ENCODE peak calls at places on chromosomes 7 and 10, in nine cellular contexts. S is NB4, M is suprapubic skin, H is WERI-Rb-1, V is dorsolateral prefrontal cortex, T is AG04449, D is upper lobe of right lung, F is kidney, P is epithelial cell of proximal tubule. K is an unnamed sample.

GRCh38 chr7:90594791-90595317 is 1.3 kb upstream of the CDK14 start:
- DNase-seq in S (peak), M (no peak), H (no peak), V (no peak), T (peak), D (no peak), F (no peak), P (peak), K (peak)

GRCh38 chr7:38893061-38893460 is 15.9 kb downstream of the VPS41 start:
- DNase-seq in S (no peak), M (no peak), H (no peak), V (no peak), T (no peak), D (no peak), F (no peak), P (no peak), K (no peak)

GRCh38 chr10:22611425-22612111 is 102.8 kb downstream of the PIP4K2A start:
- DNase-seq in S (no peak), M (no peak), H (no peak), V (no peak), T (no peak), D (no peak), F (no peak), P (no peak), K (no peak)

GRCh38 chr10:125057158-125058001 is 103.0 kb downstream of the CTBP2 start:
- DNase-seq in S (peak), M (peak), H (peak), V (peak), T (no peak), D (no peak), F (peak), P (no peak), K (peak)

GRCh38 chr7:43856996-43857395 is 12.3 kb downstream of the MRPS24 start:
- DNase-seq in S (no peak), M (no peak), H (no peak), V (no peak), T (no peak), D (no peak), F (no peak), P (no peak), K (no peak)

GRCh38 chr10:5951167-5951711 is 26.1 kb downstream of the IL15RA start:
- DNase-seq in S (peak), M (peak), H (no peak), V (no peak), T (no peak), D (peak), F (no peak), P (no peak), K (peak)

GRCh38 chr10:92760609-92761008 is 70.9 kb downstream of the HHEX start:
- DNase-seq in S (peak), M (no peak), H (no peak), V (no peak), T (peak), D (no peak), F (no peak), P (no peak), K (no peak)

GRCh38 chr10:17835688-17836087 is 26.5 kb downstream of the MRC1 start:
- DNase-seq in S (no peak), M (no peak), H (no peak), V (no peak), T (peak), D (no peak), F (no peak), P (peak), K (no peak)

GRCh38 chr7:10662982-10663884 is 310.4 kb upstream of the PHF14 start:
- DNase-seq in S (no peak), M (no peak), H (no peak), V (no peak), T (no peak), D (no peak), F (no peak), P (no peak), K (no peak)

GRCh38 chr10:79070091-79070610 is 1.4 kb downstream of the ZMIZ1 start:
- DNase-seq in S (no peak), M (no peak), H (no peak), V (no peak), T (no peak), D (peak), F (peak), P (no peak), K (peak)

GRCh38 chr7:29265208-29265923 is 70.8 kb downstream of the CHN2 start:
- DNase-seq in S (no peak), M (no peak), H (no peak), V (no peak), T (no peak), D (no peak), F (no peak), P (peak), K (no peak)

GRCh38 chr7:102978280-102978679 is 65.5 kb downstream of the LRRC17 start:
- DNase-seq in S (peak), M (no peak), H (no peak), V (no peak), T (peak), D (no peak), F (no peak), P (no peak), K (peak)

GRCh38 chr7:44046321-44047061 is 2.0 kb downstream of the DBNL start:
- DNase-seq in S (peak), M (no peak), H (no peak), V (no peak), T (no peak), D (peak), F (no peak), P (no peak), K (no peak)

GRCh38 chr7:52352019-52352418 is 683.4 kb upstream of the POM121L12 start:
- DNase-seq in S (no peak), M (no peak), H (no peak), V (no peak), T (no peak), D (no peak), F (no peak), P (no peak), K (no peak)

GRCh38 chr7:116570306-116570705 is 45.5 kb downstream of the CAV1 start:
- DNase-seq in S (no peak), M (no peak), H (no peak), V (no peak), T (no peak), D (no peak), F (no peak), P (no peak), K (no peak)

GRCh38 chr10:90917231-90917967 is 3.5 kb downstream of the ANKRD1 start:
- DNase-seq in S (no peak), M (no peak), H (no peak), V (no peak), T (no peak), D (no peak), F (no peak), P (no peak), K (no peak)

GRCh38 chr10:120988751-120989150 is 137.6 kb downstream of the WDR11 start:
- DNase-seq in S (no peak), M (no peak), H (no peak), V (no peak), T (no peak), D (no peak), F (no peak), P (no peak), K (no peak)

GRCh38 chr10:108591417-108591816 is 1331.9 kb downstream of the XPNPEP1 start:
- DNase-seq in S (no peak), M (no peak), H (no peak), V (no peak), T (no peak), D (no peak), F (no peak), P (no peak), K (no peak)

GRCh38 chr10:128263891-128264688 is 137.9 kb upstream of the MKI67 start:
- DNase-seq in S (peak), M (no peak), H (peak), V (peak), T (no peak), D (peak), F (no peak), P (no peak), K (no peak)

GRCh38 chr10:80191589-80192270 is 13.6 kb downstream of the ANXA11 start:
- DNase-seq in S (no peak), M (no peak), H (no peak), V (no peak), T (no peak), D (no peak), F (peak), P (no peak), K (no peak)

GRCh38 chr7:920351-921070 is 34.0 kb downstream of the ADAP1 start:
- DNase-seq in S (no peak), M (peak), H (no peak), V (peak), T (no peak), D (peak), F (peak), P (no peak), K (peak)

GRCh38 chr7:107728276-107728675 is 15.7 kb upstream of the CBLL1 start:
- DNase-seq in S (no peak), M (no peak), H (no peak), V (no peak), T (no peak), D (no peak), F (no peak), P (no peak), K (no peak)

GRCh38 chr10:61642692-61643091 is 20.0 kb upstream of the CABCOCO1 start:
- DNase-seq in S (no peak), M (no peak), H (no peak), V (no peak), T (no peak), D (no peak), F (no peak), P (no peak), K (no peak)

GRCh38 chr7:90961037-90961725 is 303.1 kb upstream of the FZD1 start:
- DNase-seq in S (no peak), M (no peak), H (no peak), V (no peak), T (no peak), D (no peak), F (no peak), P (no peak), K (no peak)

GRCh38 chr7:154584352-154585252 is 418.3 kb downstream of the PAXIP1 start:
- DNase-seq in S (no peak), M (no peak), H (no peak), V (no peak), T (no peak), D (no peak), F (no peak), P (no peak), K (no peak)

GRCh38 chr10:33664070-33664469 is 329.6 kb upstream of the NRP1 start:
- DNase-seq in S (peak), M (no peak), H (no peak), V (no peak), T (no peak), D (no peak), F (no peak), P (no peak), K (no peak)

GRCh38 chr10:11311027-11311426 is 293.4 kb downstream of the CELF2 start:
- DNase-seq in S (no peak), M (no peak), H (no peak), V (no peak), T (no peak), D (no peak), F (no peak), P (no peak), K (no peak)

GRCh38 chr10:130110236-130111114 is at the start of gene C10orf143:
- DNase-seq in S (peak), M (peak), H (peak), V (peak), T (peak), D (peak), F (peak), P (peak), K (peak)
- H3K4me3 ChIP-seq in S (peak), M (peak), H (peak), V (peak), T (peak), D (peak), F (peak), P (peak), K (peak)

DNA sequence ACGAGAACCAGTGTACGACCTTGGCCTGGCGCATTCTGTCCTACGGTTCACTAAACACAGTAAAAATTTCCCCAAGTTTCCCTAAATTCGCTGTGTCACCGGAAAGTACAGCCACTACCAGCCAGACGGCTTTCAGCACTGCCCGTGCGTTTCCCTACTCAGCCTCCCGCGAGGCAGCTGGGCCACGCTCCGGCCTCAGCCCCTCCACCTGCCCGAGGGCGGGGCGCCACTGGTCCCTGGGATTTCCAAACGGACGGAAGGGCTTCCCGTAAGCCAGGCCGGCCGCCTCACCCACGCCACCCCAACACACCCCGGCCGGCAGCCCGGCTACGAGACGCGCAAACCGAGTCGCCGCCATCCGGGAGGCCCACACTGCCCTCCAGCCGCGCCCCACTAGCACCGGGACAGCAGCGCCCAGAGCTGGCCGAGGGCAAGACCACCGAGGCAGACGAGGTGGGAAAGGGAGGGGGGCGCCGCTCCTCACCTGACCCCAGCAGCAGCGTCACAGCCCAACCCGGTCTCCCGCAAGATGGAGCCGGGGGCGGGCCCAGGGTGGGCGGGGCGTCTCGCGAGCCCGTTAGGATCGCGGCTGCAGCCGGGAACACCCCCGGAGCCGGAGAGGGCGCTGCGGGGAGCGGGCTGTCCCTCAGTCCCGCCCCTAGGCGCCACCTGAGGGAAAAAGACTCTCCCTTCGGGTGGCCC is at the start of gene ANXA7:
- DNase-seq in S (peak), M (peak), H (peak), V (peak), T (no peak), D (peak), F (peak), P (peak), K (peak)
- TF ChIP-seq CTCF in S (no peak), M (no peak), H (peak), V (peak), T (peak), D (peak), F (peak), P (peak), K (peak)

DNA sequence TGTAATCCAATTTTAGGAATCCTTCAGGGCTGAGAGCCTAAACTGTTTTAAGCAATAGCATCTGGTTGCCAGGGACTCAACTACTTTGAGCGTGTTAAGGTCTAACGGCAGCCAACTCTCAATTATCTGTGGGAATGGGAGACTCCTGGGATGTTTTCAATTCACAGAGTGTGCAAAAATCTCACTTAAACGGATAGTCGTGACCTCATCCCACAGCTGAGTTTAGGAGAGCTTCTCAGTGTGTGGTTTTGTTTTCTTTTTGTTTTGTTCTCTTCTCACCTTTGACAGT is 291.8 kb downstream of the AUTS2 start:
- DNase-seq in S (no peak), M (no peak), H (no peak), V (no peak), T (no peak), D (no peak), F (no peak), P (no peak), K (no peak)
- H3K4me3 ChIP-seq in S (no peak), M (no peak), H (no peak), V (no peak), T (no peak), D (no peak), F (no peak), P (no peak), K (no peak)

GRCh38 chr10:86261933-86262665 is 104.5 kb downstream of the GRID1 start:
- DNase-seq in S (peak), M (peak), H (peak), V (peak), T (no peak), D (peak), F (no peak), P (no peak), K (no peak)
- TF ChIP-seq CTCF in S (peak), M (no peak), H (peak), V (peak), T (no peak), D (peak), F (no peak), P (peak), K (no peak)

DNA sequence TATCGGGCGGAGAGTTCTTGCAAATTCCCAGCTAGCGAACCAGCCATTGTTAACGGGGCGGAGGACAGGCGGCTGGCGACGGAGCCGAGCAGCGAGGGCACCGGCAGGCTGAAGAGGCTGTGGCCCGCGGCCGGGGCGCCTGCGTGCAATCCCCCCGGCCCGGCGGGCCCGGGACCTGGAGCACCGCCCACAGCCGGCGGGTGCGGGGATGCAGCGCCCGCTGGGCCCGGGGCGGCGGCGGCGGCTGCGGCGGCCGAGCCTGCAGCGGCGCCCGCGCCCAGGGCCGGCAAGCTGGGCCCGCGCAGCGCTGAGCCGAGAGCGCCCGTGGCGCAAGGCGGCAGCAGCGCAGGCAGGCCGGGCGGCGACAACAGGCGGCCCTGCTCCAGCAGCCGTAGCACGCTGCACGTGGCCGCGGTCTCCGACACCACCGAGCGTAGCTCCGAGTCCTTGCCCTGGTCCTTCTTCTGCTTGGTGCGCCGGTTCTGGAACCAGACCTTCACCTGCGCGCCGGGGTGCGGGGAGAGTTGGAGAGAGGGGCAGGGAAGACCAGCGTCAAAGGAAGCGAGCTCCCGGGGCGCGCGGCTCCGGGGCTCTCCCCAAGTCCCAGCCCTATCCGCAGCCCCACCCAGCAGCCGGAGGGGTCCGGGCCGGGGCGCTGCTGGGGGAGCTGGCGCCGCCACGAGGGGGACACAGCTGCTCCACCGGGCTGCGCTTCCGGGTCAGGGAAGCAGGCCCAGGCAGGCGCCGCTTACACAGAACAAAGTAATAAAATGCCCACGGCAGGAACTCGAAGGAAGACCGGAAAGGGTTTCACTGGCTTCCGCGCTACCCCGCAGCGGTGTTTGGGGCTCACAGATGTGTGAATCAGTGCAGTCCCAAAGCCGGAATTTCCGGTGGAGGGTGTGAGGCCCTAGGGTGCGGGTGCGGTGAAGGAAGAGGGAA is 3.7 kb downstream of the VAX1 start:
- DNase-seq in S (no peak), M (no peak), H (peak), V (no peak), T (no peak), D (no peak), F (no peak), P (no peak), K (no peak)
- H3K4me3 ChIP-seq in S (no peak), M (peak), H (peak), V (peak), T (no peak), D (no peak), F (no peak), P (no peak), K (no peak)

GRCh38 chr7:151168787-151169162 is 1.3 kb upstream of the GBX1 start:
- DNase-seq in S (no peak), M (no peak), H (no peak), V (no peak), T (no peak), D (peak), F (no peak), P (no peak), K (no peak)

GRCh38 chr7:151172273-151173141 is 5.0 kb upstream of the GBX1 start:
- DNase-seq in S (peak), M (peak), H (peak), V (peak), T (no peak), D (peak), F (peak), P (no peak), K (peak)

GRCh38 chr7:151168022-151168786 is 710 bp upstream of the GBX1 start:
- DNase-seq in S (peak), M (no peak), H (peak), V (no peak), T (no peak), D (peak), F (no peak), P (no peak), K (no peak)

GRCh38 chr7:151166629-151167196 is 781 bp downstream of the GBX1 start:
- DNase-seq in S (no peak), M (no peak), H (no peak), V (no peak), T (no peak), D (peak), F (no peak), P (no peak), K (no peak)

GRCh38 chr7:151167197-151167911 is at the start of gene GBX1:
- DNase-seq in S (no peak), M (no peak), H (peak), V (no peak), T (no peak), D (peak), F (no peak), P (no peak), K (no peak)
- TF ChIP-seq CTCF in S (no peak), M (no peak), H (peak), V (no peak), T (no peak), D (no peak), F (peak), P (no peak), K (no peak)

K was measured in ovary.